ENCODE peak calls at places on chromosomes 11 and 22, in eight cellular contexts. B is GM10248; Y is Calu3; D is nephron progenitor cell; N is lower leg skin; F is lower lobe of right lung; V is CD8-positive, alpha-beta T cell; A is left ventricle myocardium inferior. H is an unnamed sample.

GRCh38 chr22:29330753-29331152 is 15.3 kb upstream of the RASL10A start:
- DNase-seq in Y (no peak), F (no peak), A (no peak), D (peak; percentile 66), N (no peak), B (no peak), V (peak; percentile 20), H (no peak)

GRCh38 chr22:46738961-46739870 is 1.2 kb upstream of the CERK start:
- DNase-seq in Y (peak; percentile 88), A (no peak), N (peak; percentile 94), D (peak; percentile 46), V (peak; percentile 55), F (no peak), B (no peak), H (no peak)

GRCh38 chr11:114265084-114265878 is 30.9 kb upstream of the NNMT start:
- DNase-seq in F (no peak), D (no peak), Y (no peak), V (no peak), B (no peak), N (peak; percentile 28), A (no peak), H (no peak)

GRCh38 chr11:121539000-121539399 is 86.2 kb upstream of the SORL1-AS1 start:
- DNase-seq in V (no peak), F (no peak), Y (no peak), A (no peak), B (no peak), N (no peak), D (no peak), H (no peak)

GRCh38 chr11:80107415-80107814 is 666.6 kb upstream of the TENM4 start:
- DNase-seq in N (no peak), A (no peak), B (no peak), D (no peak), Y (no peak), V (no peak), F (no peak), H (no peak)

GRCh38 chr11:64620286-64620962 is 29.4 kb downstream of the SLC22A12 start:
- DNase-seq in Y (no peak), D (peak; percentile 43), F (no peak), V (no peak), A (no peak), N (no peak), B (no peak), H (no peak)

GRCh38 chr22:49517211-49517610 is 310.5 kb downstream of the BRD1 start:
- DNase-seq in F (no peak), V (no peak), B (no peak), N (peak; percentile 65), Y (no peak), D (no peak), A (no peak), H (no peak)

GRCh38 chr11:43649921-43650320 is 30.6 kb upstream of the HSD17B12 start:
- DNase-seq in A (no peak), V (no peak), Y (no peak), F (no peak), N (no peak), D (no peak), B (no peak), H (no peak)

GRCh38 chr11:96188625-96189006 is 154.4 kb downstream of the MAML2 start:
- DNase-seq in Y (no peak), F (no peak), D (no peak), B (peak; percentile 35), A (no peak), N (no peak), V (no peak), H (no peak)

GRCh38 chr22:30249049-30250038 is 2.8 kb upstream of the LIF start:
- DNase-seq in D (peak; percentile 60), F (no peak), N (peak; percentile 92), V (no peak), B (no peak), A (peak; percentile 74), Y (peak; percentile 91), H (no peak)

GRCh38 chr22:28750471-28750881 is 8.6 kb downstream of the HSCB start:
- DNase-seq in F (no peak), A (no peak), Y (no peak), B (no peak), D (no peak), N (no peak), V (no peak), H (no peak)

GRCh38 chr11:69000831-69001245 is 12.2 kb downstream of the MRGPRF start:
- DNase-seq in A (no peak), Y (peak; percentile 43), V (no peak), B (no peak), D (no peak), F (peak; percentile 29), N (peak; percentile 90), H (peak; percentile 5)

GRCh38 chr22:42338502-42338901 is 68.0 kb upstream of the TCF20 start:
- DNase-seq in A (no peak), D (no peak), N (no peak), B (no peak), F (no peak), Y (no peak), V (no peak), H (no peak)

GRCh38 chr11:10809373-10810199 is 860 bp upstream of the EIF4G2 start:
- DNase-seq in B (no peak), F (no peak), D (peak; percentile 54), Y (peak; percentile 46), V (peak; percentile 47), A (no peak), N (peak; percentile 90), H (no peak)

GRCh38 chr22:41092847-41093371 is 517 bp downstream of the EP300 start:
- DNase-seq in Y (peak; percentile 34), A (no peak), V (no peak), F (peak; percentile 62), N (peak; percentile 90), D (peak; percentile 32), B (no peak), H (no peak)

GRCh38 chr11:126939552-126939951 is 61.0 kb downstream of the KIRREL3 start:
- DNase-seq in B (no peak), V (no peak), D (no peak), Y (no peak), N (no peak), F (no peak), A (no peak), H (no peak)

GRCh38 chr11:14969922-14970323 is 2.2 kb downstream of the CALCA start:
- DNase-seq in N (no peak), A (peak; percentile 19), Y (peak; percentile 77), B (no peak), F (no peak), V (peak; percentile 32), D (peak; percentile 88), H (peak; percentile 77)

GRCh38 chr11:71341596-71341995 is 89.2 kb upstream of the SHANK2 start:
- DNase-seq in D (no peak), V (no peak), A (no peak), N (no peak), F (peak; percentile 28), B (no peak), Y (no peak), H (no peak)

GRCh38 chr22:29727248-29727551 is 7.4 kb downstream of the CABP7 start:
- DNase-seq in F (peak; percentile 56), V (no peak), A (peak; percentile 37), N (no peak), D (peak; percentile 77), B (peak; percentile 71), Y (peak; percentile 65), H (no peak)

GRCh38 chr22:44988671-44989070 is 21.1 kb downstream of the PHF21B start:
- DNase-seq in A (no peak), Y (no peak), B (no peak), N (no peak), D (no peak), F (no peak), V (no peak), H (no peak)
- TF ChIP-seq CTCF in A (no peak), Y (no peak), B (no peak), N (no peak), D (no peak), F (no peak), V (no peak), H (no peak)

GRCh38 chr11:82315093-82315492 is 418.6 kb downstream of the FAM181B start:
- DNase-seq in N (no peak), V (no peak), B (no peak), F (no peak), A (no peak), D (peak; percentile 59), Y (no peak), H (peak; percentile 22)
- TF ChIP-seq CTCF in N (no peak), V (no peak), B (peak; percentile 42), F (peak; percentile 40), A (no peak), D (peak; percentile 61), Y (no peak), H (peak; percentile 81)

GRCh38 chr22:24270556-24271405 is at the start of gene SPECC1L:
- DNase-seq in V (peak; percentile 85), N (peak; percentile 98), F (peak; percentile 94), Y (peak; percentile 96), A (peak; percentile 94), B (peak; percentile 94), D (peak; percentile 95), H (peak; percentile 94)
- TF ChIP-seq CTCF in V (no peak), N (no peak), F (peak; percentile 21), Y (no peak), A (peak; percentile 39), B (no peak), D (no peak), H (peak; percentile 6)

GRCh38 chr22:45318558-45319318 is 9.0 kb downstream of the FAM118A start:
- DNase-seq in B (peak; percentile 53), D (no peak), N (no peak), F (no peak), Y (no peak), V (peak; percentile 79), A (no peak), H (no peak)

GRCh38 chr22:45318168-45318557 is 8.4 kb downstream of the FAM118A start:
- DNase-seq in A (peak; percentile 78), B (peak; percentile 85), F (peak; percentile 76), N (peak; percentile 94), V (peak; percentile 95), D (no peak), Y (peak; percentile 56), H (no peak)

GRCh38 chr22:45316796-45317526 is 7.2 kb downstream of the FAM118A start:
- DNase-seq in Y (no peak), N (no peak), D (no peak), F (no peak), B (no peak), V (no peak), A (no peak), H (no peak)

GRCh38 chr22:45319319-45319675 is 9.6 kb downstream of the FAM118A start:
- DNase-seq in B (no peak), V (peak; percentile 43), N (no peak), D (no peak), A (peak; percentile 45), Y (no peak), F (no peak), H (no peak)

GRCh38 chr22:45317551-45318167 is 7.9 kb downstream of the FAM118A start:
- DNase-seq in D (no peak), Y (peak; percentile 45), F (no peak), B (no peak), A (peak; percentile 50), N (peak; percentile 90), V (peak; percentile 81), H (no peak)
- TF ChIP-seq CTCF in D (peak; percentile 11), Y (peak; percentile 20), F (peak; percentile 41), B (no peak), A (peak; percentile 58), N (no peak), V (no peak), H (no peak)